ENCODE peak calls at places on chromosome 21, in nine cellular contexts. One of them, this sample, is unnamed.

GRCh38 chr21:31316488-31317169 is 27.4 kb downstream of the TIAM1 start:
- DNase-seq in HS-27A: no peak
- DNase-seq in SK-N-DZ: no peak
- DNase-seq in germinal center: no peak
- DNase-seq in activated T-cell treated with anti-CD3 and anti-CD28 coated beads, Interleukin-2, amount 50 U/mL, for 72 hours: no peak
- DNase-seq in stimulated activated CD4-positive, alpha-beta T cell treated with anti-CD3 and anti-CD28 coated beads, Interleukin-15, amount 100 ng/mL, for 48 hours: no peak
- DNase-seq in NCI-H460: no peak
- DNase-seq in T-helper 2 cell: no peak
- DNase-seq in amniotic stem cell: no peak
- DNase-seq in this sample: no peak

GRCh38 chr21:40754466-40754865 is 92.5 kb downstream of the DSCAM start:
- DNase-seq in NCI-H460: no peak
- DNase-seq in activated T-cell treated with anti-CD3 and anti-CD28 coated beads, Interleukin-2, amount 50 U/mL, for 72 hours: no peak
- DNase-seq in SK-N-DZ: no peak
- DNase-seq in HS-27A: no peak
- DNase-seq in germinal center: no peak
- DNase-seq in amniotic stem cell: no peak
- DNase-seq in stimulated activated CD4-positive, alpha-beta T cell treated with anti-CD3 and anti-CD28 coated beads, Interleukin-15, amount 100 ng/mL, for 48 hours: no peak
- DNase-seq in T-helper 2 cell: no peak
- DNase-seq in this sample: no peak

GRCh38 chr21:45409466-45410150 is 4.6 kb downstream of the COL18A1 start:
- DNase-seq in activated T-cell treated with anti-CD3 and anti-CD28 coated beads, Interleukin-2, amount 50 U/mL, for 72 hours: no peak
- DNase-seq in amniotic stem cell: no peak
- DNase-seq in T-helper 2 cell: no peak
- DNase-seq in SK-N-DZ: no peak
- DNase-seq in HS-27A: no peak
- DNase-seq in stimulated activated CD4-positive, alpha-beta T cell treated with anti-CD3 and anti-CD28 coated beads, Interleukin-15, amount 100 ng/mL, for 48 hours: no peak
- DNase-seq in NCI-H460: no peak
- DNase-seq in germinal center: no peak
- DNase-seq in this sample: no peak

GRCh38 chr21:34702341-34702807 is 33.6 kb downstream of the CLIC6 start:
- DNase-seq in SK-N-DZ: no peak
- DNase-seq in NCI-H460: no peak
- DNase-seq in T-helper 2 cell: no peak
- DNase-seq in amniotic stem cell: no peak
- DNase-seq in HS-27A: no peak
- DNase-seq in activated T-cell treated with anti-CD3 and anti-CD28 coated beads, Interleukin-2, amount 50 U/mL, for 72 hours: no peak
- DNase-seq in stimulated activated CD4-positive, alpha-beta T cell treated with anti-CD3 and anti-CD28 coated beads, Interleukin-15, amount 100 ng/mL, for 48 hours: no peak
- DNase-seq in germinal center: no peak
- DNase-seq in this sample: peak; percentile 74

GRCh38 chr21:45076245-45076661 is 1.9 kb downstream of the ADARB1 start:
- DNase-seq in NCI-H460: no peak
- DNase-seq in amniotic stem cell: no peak
- DNase-seq in HS-27A: no peak
- DNase-seq in germinal center: no peak
- DNase-seq in activated T-cell treated with anti-CD3 and anti-CD28 coated beads, Interleukin-2, amount 50 U/mL, for 72 hours: no peak
- DNase-seq in T-helper 2 cell: no peak
- DNase-seq in SK-N-DZ: no peak
- DNase-seq in stimulated activated CD4-positive, alpha-beta T cell treated with anti-CD3 and anti-CD28 coated beads, Interleukin-15, amount 100 ng/mL, for 48 hours: no peak
- DNase-seq in this sample: no peak

GRCh38 chr21:42616366-42617340 is 36.8 kb upstream of the PDE9A start:
- DNase-seq in T-helper 2 cell: no peak
- DNase-seq in activated T-cell treated with anti-CD3 and anti-CD28 coated beads, Interleukin-2, amount 50 U/mL, for 72 hours: peak; percentile 8
- DNase-seq in germinal center: no peak
- DNase-seq in stimulated activated CD4-positive, alpha-beta T cell treated with anti-CD3 and anti-CD28 coated beads, Interleukin-15, amount 100 ng/mL, for 48 hours: no peak
- DNase-seq in SK-N-DZ: no peak
- DNase-seq in HS-27A: no peak
- DNase-seq in amniotic stem cell: no peak
- DNase-seq in NCI-H460: no peak
- DNase-seq in this sample: no peak

GRCh38 chr21:34988139-34988538 is 61.0 kb downstream of the RUNX1 start:
- DNase-seq in T-helper 2 cell: no peak
- DNase-seq in amniotic stem cell: no peak
- DNase-seq in SK-N-DZ: no peak
- DNase-seq in germinal center: no peak
- DNase-seq in activated T-cell treated with anti-CD3 and anti-CD28 coated beads, Interleukin-2, amount 50 U/mL, for 72 hours: no peak
- DNase-seq in NCI-H460: no peak
- DNase-seq in HS-27A: no peak
- DNase-seq in stimulated activated CD4-positive, alpha-beta T cell treated with anti-CD3 and anti-CD28 coated beads, Interleukin-15, amount 100 ng/mL, for 48 hours: no peak
- DNase-seq in this sample: peak; percentile 46

GRCh38 chr21:45555251-45555556 is 13.0 kb upstream of the SLC19A1 start:
- DNase-seq in activated T-cell treated with anti-CD3 and anti-CD28 coated beads, Interleukin-2, amount 50 U/mL, for 72 hours: no peak
- DNase-seq in NCI-H460: peak; percentile 40
- DNase-seq in HS-27A: no peak
- DNase-seq in germinal center: no peak
- DNase-seq in SK-N-DZ: no peak
- DNase-seq in T-helper 2 cell: no peak
- DNase-seq in stimulated activated CD4-positive, alpha-beta T cell treated with anti-CD3 and anti-CD28 coated beads, Interleukin-15, amount 100 ng/mL, for 48 hours: no peak
- DNase-seq in amniotic stem cell: no peak
- DNase-seq in this sample: no peak

GRCh38 chr21:27582946-27583270 is 616.0 kb upstream of the ADAMTS5 start:
- DNase-seq in T-helper 2 cell: no peak
- DNase-seq in SK-N-DZ: no peak
- DNase-seq in NCI-H460: no peak
- DNase-seq in germinal center: no peak
- DNase-seq in HS-27A: no peak
- DNase-seq in stimulated activated CD4-positive, alpha-beta T cell treated with anti-CD3 and anti-CD28 coated beads, Interleukin-15, amount 100 ng/mL, for 48 hours: no peak
- DNase-seq in amniotic stem cell: no peak
- DNase-seq in activated T-cell treated with anti-CD3 and anti-CD28 coated beads, Interleukin-2, amount 50 U/mL, for 72 hours: no peak
- DNase-seq in this sample: no peak

GRCh38 chr21:31278511-31279155 is 65.4 kb downstream of the TIAM1 start:
- DNase-seq in SK-N-DZ: no peak
- DNase-seq in germinal center: no peak
- DNase-seq in stimulated activated CD4-positive, alpha-beta T cell treated with anti-CD3 and anti-CD28 coated beads, Interleukin-15, amount 100 ng/mL, for 48 hours: no peak
- DNase-seq in activated T-cell treated with anti-CD3 and anti-CD28 coated beads, Interleukin-2, amount 50 U/mL, for 72 hours: no peak
- DNase-seq in amniotic stem cell: no peak
- DNase-seq in HS-27A: no peak
- DNase-seq in NCI-H460: no peak
- DNase-seq in T-helper 2 cell: no peak
- DNase-seq in this sample: no peak

GRCh38 chr21:35840197-35840799 is 220.0 kb downstream of the SETD4 start:
- DNase-seq in amniotic stem cell: peak; percentile 66
- DNase-seq in germinal center: peak; percentile 11
- DNase-seq in NCI-H460: peak; percentile 48
- DNase-seq in stimulated activated CD4-positive, alpha-beta T cell treated with anti-CD3 and anti-CD28 coated beads, Interleukin-15, amount 100 ng/mL, for 48 hours: peak; percentile 16
- DNase-seq in T-helper 2 cell: no peak
- DNase-seq in HS-27A: peak; percentile 15
- DNase-seq in activated T-cell treated with anti-CD3 and anti-CD28 coated beads, Interleukin-2, amount 50 U/mL, for 72 hours: peak; percentile 53
- DNase-seq in SK-N-DZ: peak; percentile 30
- DNase-seq in this sample: peak; percentile 89

GRCh38 chr21:17829472-17829871 is 10.3 kb upstream of the C21orf91 start:
- DNase-seq in T-helper 2 cell: no peak
- DNase-seq in activated T-cell treated with anti-CD3 and anti-CD28 coated beads, Interleukin-2, amount 50 U/mL, for 72 hours: no peak
- DNase-seq in NCI-H460: no peak
- DNase-seq in germinal center: no peak
- DNase-seq in SK-N-DZ: no peak
- DNase-seq in amniotic stem cell: no peak
- DNase-seq in stimulated activated CD4-positive, alpha-beta T cell treated with anti-CD3 and anti-CD28 coated beads, Interleukin-15, amount 100 ng/mL, for 48 hours: no peak
- DNase-seq in HS-27A: no peak
- DNase-seq in this sample: peak; percentile 64

GRCh38 chr21:35658242-35658641 is 402.1 kb downstream of the SETD4 start:
- DNase-seq in amniotic stem cell: peak; percentile 14
- DNase-seq in germinal center: no peak
- DNase-seq in SK-N-DZ: no peak
- DNase-seq in T-helper 2 cell: no peak
- DNase-seq in stimulated activated CD4-positive, alpha-beta T cell treated with anti-CD3 and anti-CD28 coated beads, Interleukin-15, amount 100 ng/mL, for 48 hours: no peak
- DNase-seq in activated T-cell treated with anti-CD3 and anti-CD28 coated beads, Interleukin-2, amount 50 U/mL, for 72 hours: no peak
- DNase-seq in NCI-H460: no peak
- DNase-seq in HS-27A: peak; percentile 14
- DNase-seq in this sample: peak; percentile 88

GRCh38 chr21:31873275-31873695 is 465 bp downstream of the HUNK start:
- DNase-seq in HS-27A: no peak
- DNase-seq in amniotic stem cell: no peak
- DNase-seq in activated T-cell treated with anti-CD3 and anti-CD28 coated beads, Interleukin-2, amount 50 U/mL, for 72 hours: no peak
- DNase-seq in SK-N-DZ: peak; percentile 37
- DNase-seq in NCI-H460: no peak
- DNase-seq in stimulated activated CD4-positive, alpha-beta T cell treated with anti-CD3 and anti-CD28 coated beads, Interleukin-15, amount 100 ng/mL, for 48 hours: no peak
- DNase-seq in T-helper 2 cell: no peak
- DNase-seq in germinal center: no peak
- DNase-seq in this sample: no peak

GRCh38 chr21:29849735-29850176 is 90.0 kb downstream of the GRIK1 start:
- DNase-seq in activated T-cell treated with anti-CD3 and anti-CD28 coated beads, Interleukin-2, amount 50 U/mL, for 72 hours: peak; percentile 49
- DNase-seq in germinal center: peak; percentile 58
- DNase-seq in T-helper 2 cell: no peak
- DNase-seq in NCI-H460: peak; percentile 54
- DNase-seq in SK-N-DZ: peak; percentile 62
- DNase-seq in amniotic stem cell: peak; percentile 21
- DNase-seq in HS-27A: peak; percentile 20
- DNase-seq in stimulated activated CD4-positive, alpha-beta T cell treated with anti-CD3 and anti-CD28 coated beads, Interleukin-15, amount 100 ng/mL, for 48 hours: peak; percentile 11
- DNase-seq in this sample: peak; percentile 34

GRCh38 chr21:32535616-32536015 is 49.7 kb downstream of the TCP10L start:
- DNase-seq in stimulated activated CD4-positive, alpha-beta T cell treated with anti-CD3 and anti-CD28 coated beads, Interleukin-15, amount 100 ng/mL, for 48 hours: no peak
- DNase-seq in SK-N-DZ: no peak
- DNase-seq in T-helper 2 cell: no peak
- DNase-seq in amniotic stem cell: no peak
- DNase-seq in germinal center: no peak
- DNase-seq in NCI-H460: no peak
- DNase-seq in HS-27A: no peak
- DNase-seq in activated T-cell treated with anti-CD3 and anti-CD28 coated beads, Interleukin-2, amount 50 U/mL, for 72 hours: no peak
- DNase-seq in this sample: no peak

GRCh38 chr21:38609580-38609979 is 111.3 kb upstream of the ERG start:
- DNase-seq in SK-N-DZ: no peak
- DNase-seq in activated T-cell treated with anti-CD3 and anti-CD28 coated beads, Interleukin-2, amount 50 U/mL, for 72 hours: no peak
- DNase-seq in germinal center: no peak
- DNase-seq in T-helper 2 cell: no peak
- DNase-seq in stimulated activated CD4-positive, alpha-beta T cell treated with anti-CD3 and anti-CD28 coated beads, Interleukin-15, amount 100 ng/mL, for 48 hours: no peak
- DNase-seq in NCI-H460: no peak
- DNase-seq in amniotic stem cell: no peak
- DNase-seq in HS-27A: no peak
- DNase-seq in this sample: no peak

GRCh38 chr21:16713331-16714114 is 799.3 kb upstream of the CXADR start:
- DNase-seq in SK-N-DZ: no peak
- DNase-seq in HS-27A: no peak
- DNase-seq in activated T-cell treated with anti-CD3 and anti-CD28 coated beads, Interleukin-2, amount 50 U/mL, for 72 hours: no peak
- DNase-seq in germinal center: no peak
- DNase-seq in stimulated activated CD4-positive, alpha-beta T cell treated with anti-CD3 and anti-CD28 coated beads, Interleukin-15, amount 100 ng/mL, for 48 hours: no peak
- DNase-seq in NCI-H460: no peak
- DNase-seq in T-helper 2 cell: no peak
- DNase-seq in amniotic stem cell: no peak
- DNase-seq in this sample: peak; percentile 61

GRCh38 chr21:32209580-32209979 is 69.3 kb downstream of the MIS18A start:
- DNase-seq in germinal center: no peak
- DNase-seq in NCI-H460: no peak
- DNase-seq in amniotic stem cell: no peak
- DNase-seq in HS-27A: no peak
- DNase-seq in stimulated activated CD4-positive, alpha-beta T cell treated with anti-CD3 and anti-CD28 coated beads, Interleukin-15, amount 100 ng/mL, for 48 hours: no peak
- DNase-seq in activated T-cell treated with anti-CD3 and anti-CD28 coated beads, Interleukin-2, amount 50 U/mL, for 72 hours: no peak
- DNase-seq in T-helper 2 cell: no peak
- DNase-seq in SK-N-DZ: no peak
- DNase-seq in this sample: no peak

GRCh38 chr21:35198982-35199732 is 150.1 kb upstream of the RUNX1 start:
- DNase-seq in activated T-cell treated with anti-CD3 and anti-CD28 coated beads, Interleukin-2, amount 50 U/mL, for 72 hours: no peak
- DNase-seq in T-helper 2 cell: no peak
- DNase-seq in germinal center: no peak
- DNase-seq in SK-N-DZ: no peak
- DNase-seq in HS-27A: no peak
- DNase-seq in NCI-H460: no peak
- DNase-seq in stimulated activated CD4-positive, alpha-beta T cell treated with anti-CD3 and anti-CD28 coated beads, Interleukin-15, amount 100 ng/mL, for 48 hours: no peak
- DNase-seq in amniotic stem cell: no peak
- DNase-seq in this sample: no peak

GRCh38 chr21:42461185-42461520 is 34.9 kb downstream of the RSPH1 start:
- DNase-seq in T-helper 2 cell: no peak
- DNase-seq in SK-N-DZ: no peak
- DNase-seq in HS-27A: no peak
- DNase-seq in NCI-H460: no peak
- DNase-seq in amniotic stem cell: no peak
- DNase-seq in activated T-cell treated with anti-CD3 and anti-CD28 coated beads, Interleukin-2, amount 50 U/mL, for 72 hours: no peak
- DNase-seq in stimulated activated CD4-positive, alpha-beta T cell treated with anti-CD3 and anti-CD28 coated beads, Interleukin-15, amount 100 ng/mL, for 48 hours: no peak
- DNase-seq in germinal center: no peak
- DNase-seq in this sample: no peak

GRCh38 chr21:45299026-45299863 is 11.6 kb upstream of the POFUT2 start:
- DNase-seq in germinal center: no peak
- DNase-seq in T-helper 2 cell: no peak
- DNase-seq in activated T-cell treated with anti-CD3 and anti-CD28 coated beads, Interleukin-2, amount 50 U/mL, for 72 hours: no peak
- DNase-seq in amniotic stem cell: no peak
- DNase-seq in HS-27A: no peak
- DNase-seq in stimulated activated CD4-positive, alpha-beta T cell treated with anti-CD3 and anti-CD28 coated beads, Interleukin-15, amount 100 ng/mL, for 48 hours: no peak
- DNase-seq in NCI-H460: no peak
- DNase-seq in SK-N-DZ: no peak
- DNase-seq in this sample: no peak

GRCh38 chr21:34737115-34737514 is 68.3 kb downstream of the CLIC6 start:
- DNase-seq in HS-27A: no peak
- DNase-seq in activated T-cell treated with anti-CD3 and anti-CD28 coated beads, Interleukin-2, amount 50 U/mL, for 72 hours: no peak
- DNase-seq in T-helper 2 cell: no peak
- DNase-seq in SK-N-DZ: no peak
- DNase-seq in germinal center: no peak
- DNase-seq in NCI-H460: no peak
- DNase-seq in stimulated activated CD4-positive, alpha-beta T cell treated with anti-CD3 and anti-CD28 coated beads, Interleukin-15, amount 100 ng/mL, for 48 hours: no peak
- DNase-seq in amniotic stem cell: no peak
- DNase-seq in this sample: no peak

GRCh38 chr21:44317871-44318270 is 18.0 kb downstream of the PFKL start:
- DNase-seq in stimulated activated CD4-positive, alpha-beta T cell treated with anti-CD3 and anti-CD28 coated beads, Interleukin-15, amount 100 ng/mL, for 48 hours: no peak
- DNase-seq in amniotic stem cell: no peak
- DNase-seq in activated T-cell treated with anti-CD3 and anti-CD28 coated beads, Interleukin-2, amount 50 U/mL, for 72 hours: no peak
- DNase-seq in HS-27A: no peak
- DNase-seq in NCI-H460: no peak
- DNase-seq in SK-N-DZ: no peak
- DNase-seq in germinal center: no peak
- DNase-seq in T-helper 2 cell: no peak
- DNase-seq in this sample: no peak

GRCh38 chr21:41715649-41716321 is 51.1 kb downstream of the RIPK4 start:
- DNase-seq in HS-27A: no peak
- DNase-seq in stimulated activated CD4-positive, alpha-beta T cell treated with anti-CD3 and anti-CD28 coated beads, Interleukin-15, amount 100 ng/mL, for 48 hours: no peak
- DNase-seq in T-helper 2 cell: no peak
- DNase-seq in SK-N-DZ: no peak
- DNase-seq in amniotic stem cell: no peak
- DNase-seq in activated T-cell treated with anti-CD3 and anti-CD28 coated beads, Interleukin-2, amount 50 U/mL, for 72 hours: no peak
- DNase-seq in germinal center: no peak
- DNase-seq in NCI-H460: peak; percentile 37
- DNase-seq in this sample: no peak

GRCh38 chr21:23026878-23027277 is 2028.7 kb downstream of the NCAM2 start:
- DNase-seq in activated T-cell treated with anti-CD3 and anti-CD28 coated beads, Interleukin-2, amount 50 U/mL, for 72 hours: no peak
- DNase-seq in HS-27A: no peak
- DNase-seq in NCI-H460: no peak
- DNase-seq in SK-N-DZ: no peak
- DNase-seq in germinal center: no peak
- DNase-seq in T-helper 2 cell: no peak
- DNase-seq in amniotic stem cell: no peak
- DNase-seq in stimulated activated CD4-positive, alpha-beta T cell treated with anti-CD3 and anti-CD28 coated beads, Interleukin-15, amount 100 ng/mL, for 48 hours: no peak
- DNase-seq in this sample: no peak

GRCh38 chr21:34890724-34891609 is 158.1 kb downstream of the RUNX1 start:
- DNase-seq in stimulated activated CD4-positive, alpha-beta T cell treated with anti-CD3 and anti-CD28 coated beads, Interleukin-15, amount 100 ng/mL, for 48 hours: no peak
- DNase-seq in germinal center: no peak
- DNase-seq in SK-N-DZ: no peak
- DNase-seq in NCI-H460: no peak
- DNase-seq in amniotic stem cell: peak; percentile 39
- DNase-seq in activated T-cell treated with anti-CD3 and anti-CD28 coated beads, Interleukin-2, amount 50 U/mL, for 72 hours: peak; percentile 11
- DNase-seq in T-helper 2 cell: no peak
- DNase-seq in HS-27A: no peak
- DNase-seq in this sample: peak; percentile 76

GRCh38 chr21:32770514-32771133 is 931 bp downstream of the PAXBP1 start:
- DNase-seq in NCI-H460: no peak
- DNase-seq in T-helper 2 cell: no peak
- DNase-seq in germinal center: no peak
- DNase-seq in HS-27A: peak; percentile 8
- DNase-seq in amniotic stem cell: no peak
- DNase-seq in activated T-cell treated with anti-CD3 and anti-CD28 coated beads, Interleukin-2, amount 50 U/mL, for 72 hours: no peak
- DNase-seq in stimulated activated CD4-positive, alpha-beta T cell treated with anti-CD3 and anti-CD28 coated beads, Interleukin-15, amount 100 ng/mL, for 48 hours: no peak
- DNase-seq in SK-N-DZ: peak; percentile 30
- DNase-seq in this sample: peak; percentile 10

GRCh38 chr21:16194851-16195251 is 465.1 kb downstream of the USP25 start:
- DNase-seq in NCI-H460: no peak
- DNase-seq in T-helper 2 cell: no peak
- DNase-seq in activated T-cell treated with anti-CD3 and anti-CD28 coated beads, Interleukin-2, amount 50 U/mL, for 72 hours: no peak
- DNase-seq in stimulated activated CD4-positive, alpha-beta T cell treated with anti-CD3 and anti-CD28 coated beads, Interleukin-15, amount 100 ng/mL, for 48 hours: no peak
- DNase-seq in amniotic stem cell: no peak
- DNase-seq in germinal center: no peak
- DNase-seq in SK-N-DZ: no peak
- DNase-seq in HS-27A: peak; percentile 51
- DNase-seq in this sample: no peak

This sample was measured in foreskin fibroblast.